ENCODE peak calls at places on chromosomes 5 and 9, in five cellular contexts. F, U, I, R and E are unnamed samples.

GRCh38 chr5:75640395-75640794 is 29.1 kb downstream of the ANKDD1B start:
- DNase-seq in F (no peak), R (no peak), I (no peak), U (peak; percentile 90), E (no peak)

GRCh38 chr5:74279244-74279643 is 361.3 kb downstream of the ENC1 start:
- DNase-seq in F (no peak), R (no peak), I (no peak), U (peak; percentile 25), E (no peak)

GRCh38 chr5:157137691-157138090 is 5.0 kb downstream of the MED7 start:
- DNase-seq in F (no peak), I (no peak), U (peak; percentile 6), R (no peak), E (no peak)

GRCh38 chr9:79408200-79408599 is 163.6 kb upstream of the TLE4 start:
- DNase-seq in U (no peak), I (no peak), F (no peak), R (no peak), E (no peak)

GRCh38 chr5:157855404-157855994 is 3.4 kb downstream of the CLINT1 start:
- DNase-seq in F (peak; percentile 59), R (peak; percentile 32), I (peak; percentile 32), U (peak; percentile 81), E (no peak)

GRCh38 chr5:16809816-16810502 is 126.1 kb downstream of the MYO10 start:
- DNase-seq in R (peak; percentile 43), F (peak; percentile 37), I (peak; percentile 49), U (peak; percentile 76), E (no peak)

GRCh38 chr5:8842906-8843590 is 702.8 kb downstream of the SEMA5A start:
- DNase-seq in I (no peak), F (no peak), R (no peak), U (peak; percentile 58), E (no peak)

GRCh38 chr5:87850843-87851242 is 417.8 kb downstream of the TMEM161B start:
- DNase-seq in U (no peak), I (no peak), R (no peak), F (no peak), E (no peak)

GRCh38 chr5:179815491-179816249 is 5.0 kb upstream of the SQSTM1 start:
- DNase-seq in U (no peak), I (no peak), R (no peak), F (peak; percentile 23), E (no peak)

GRCh38 chr5:79436224-79436623 is 77.7 kb downstream of the HOMER1 start:
- DNase-seq in R (no peak), I (no peak), F (no peak), U (peak; percentile 72), E (no peak)

GRCh38 chr9:114061830-114062474 is 16.1 kb downstream of the AMBP start:
- DNase-seq in R (no peak), I (no peak), U (no peak), F (no peak), E (no peak)

GRCh38 chr5:56148453-56148971 is 84.6 kb downstream of the ANKRD55 start:
- DNase-seq in U (no peak), F (no peak), R (no peak), I (no peak), E (no peak)

GRCh38 chr5:135242021-135242480 is 157.0 kb downstream of the MACROH2A1 start:
- DNase-seq in R (no peak), U (peak; percentile 60), F (no peak), I (no peak), E (no peak)

GRCh38 chr5:137207023-137207760 is 291.9 kb downstream of the SPOCK1 start:
- DNase-seq in I (no peak), F (peak; percentile 29), U (no peak), R (no peak), E (no peak)

GRCh38 chr5:150142800-150143724 is 12.6 kb downstream of the PDGFRB start:
- DNase-seq in U (peak; percentile 95), I (no peak), F (peak; percentile 83), R (peak; percentile 84), E (peak; percentile 77)

GRCh38 chr9:105064248-105065118 is 136.5 kb upstream of the ABCA1 start:
- DNase-seq in R (peak; percentile 90), U (peak; percentile 96), F (peak; percentile 96), I (peak; percentile 91), E (peak; percentile 50)

GRCh38 chr9:131892162-131892707 is 152.4 kb upstream of the RAPGEF1 start:
- DNase-seq in R (no peak), I (no peak), U (no peak), F (no peak), E (no peak)

GRCh38 chr9:124551472-124552339 is 44.5 kb upstream of the NR5A1 start:
- DNase-seq in F (peak; percentile 32), U (peak; percentile 76), I (peak; percentile 34), R (peak; percentile 16), E (no peak)

GRCh38 chr5:40831346-40832210 is 3.4 kb downstream of the RPL37 start:
- DNase-seq in F (no peak), R (no peak), U (no peak), I (no peak), E (no peak)

GRCh38 chr5:530001-530400 is 5.8 kb upstream of the SLC9A3 start:
- DNase-seq in R (no peak), F (no peak), I (no peak), U (peak; percentile 27), E (no peak)

GRCh38 chr5:173793677-173794570 is 94.2 kb upstream of the CPEB4 start:
- DNase-seq in F (no peak), R (no peak), I (no peak), U (no peak), E (no peak)

GRCh38 chr5:38835887-38836286 is 9.9 kb upstream of the OSMR start:
- DNase-seq in I (no peak), F (no peak), U (peak; percentile 89), R (no peak), E (no peak)

DNA sequence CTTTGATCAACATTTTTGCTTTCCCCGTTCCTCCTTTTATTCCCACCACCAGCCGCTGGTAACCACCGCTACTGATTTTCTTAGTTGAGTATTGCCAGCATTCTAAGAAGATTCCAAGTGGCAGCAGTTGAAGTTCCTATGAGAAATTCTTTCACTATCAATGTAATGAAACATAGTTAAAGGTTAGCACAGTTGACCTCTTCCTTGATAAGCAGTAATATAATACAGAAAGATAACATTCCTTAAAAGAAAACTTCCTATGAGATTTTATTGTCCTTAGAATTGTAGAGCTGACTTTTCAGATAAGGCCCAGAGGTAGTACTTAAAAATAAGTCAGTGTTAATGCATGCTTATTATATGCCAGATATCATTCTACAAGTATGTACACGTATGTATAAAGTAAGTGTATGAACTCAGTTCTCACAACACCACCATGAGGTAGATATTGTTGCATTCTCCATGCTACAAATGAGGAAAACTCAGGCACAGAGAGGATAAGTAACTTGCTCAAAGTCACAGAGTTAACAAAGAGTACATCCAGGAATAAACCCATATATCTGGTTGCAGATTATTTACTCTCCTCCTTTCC is 15.3 kb downstream of the AP3S1 start:
- DNase-seq in F (no peak), R (no peak), U (no peak), I (no peak), E (no peak)
- H3K27ac ChIP-seq in F (no peak overlapping the region), R (no peak overlapping the region), U (peak overlapping the region; percentile 1), I (no peak overlapping the region), E (peak overlapping the region; percentile 15)

GRCh38 chr5:31161772-31162171 is 31.7 kb upstream of the CDH6 start:
- DNase-seq in F (no peak), U (no peak), R (no peak), I (no peak), E (no peak)
- TF ChIP-seq CTCF in F (no peak), U (no peak), R (no peak), I (no peak), E (no peak)

GRCh38 chr9:115733318-115733717 is 420.3 kb upstream of the PAPPA start:
- DNase-seq in I (no peak), U (no peak), R (no peak), F (no peak), E (no peak)
- H3K27ac ChIP-seq in I (no peak overlapping the region), U (no peak overlapping the region), R (no peak overlapping the region), F (no peak overlapping the region), E (no peak overlapping the region)

DNA sequence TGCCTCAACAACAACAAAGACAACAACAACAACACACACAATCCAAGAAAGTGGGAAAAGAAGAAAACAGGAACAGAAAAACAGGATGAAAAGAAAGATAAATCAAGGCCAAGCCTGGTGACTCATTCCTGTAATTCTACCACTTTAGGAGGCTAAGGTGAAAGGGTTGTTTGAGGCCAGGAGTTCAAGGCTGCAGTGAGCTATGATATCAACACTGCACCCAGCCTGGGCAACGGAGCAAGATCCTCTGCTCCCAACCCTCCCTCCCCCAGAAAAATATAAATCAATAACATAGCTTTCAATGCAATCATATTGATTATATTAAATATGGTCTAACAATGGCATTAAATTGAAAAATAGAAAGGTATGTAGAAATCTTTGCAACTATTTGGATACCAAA is 32.1 kb downstream of the CENPK start:
- DNase-seq in R (no peak), F (no peak), I (no peak), U (no peak), E (no peak)
- TF ChIP-seq CTCF in R (no peak), F (no peak), I (no peak), U (no peak), E (no peak)

GRCh38 chr5:149135536-149136201 is 5.6 kb upstream of the ABLIM3 start:
- DNase-seq in U (peak; percentile 47), F (no peak), I (no peak), R (no peak), E (no peak)
- H3K27ac ChIP-seq in U (no peak overlapping the region), F (no peak overlapping the region), I (no peak overlapping the region), R (peak overlapping the region; percentile 80), E (no peak overlapping the region)

GRCh38 chr9:12424243-12424642 is 268.9 kb upstream of the TYRP1 start:
- DNase-seq in R (no peak), I (no peak), F (no peak), U (peak; percentile 7), E (no peak)

DNA sequence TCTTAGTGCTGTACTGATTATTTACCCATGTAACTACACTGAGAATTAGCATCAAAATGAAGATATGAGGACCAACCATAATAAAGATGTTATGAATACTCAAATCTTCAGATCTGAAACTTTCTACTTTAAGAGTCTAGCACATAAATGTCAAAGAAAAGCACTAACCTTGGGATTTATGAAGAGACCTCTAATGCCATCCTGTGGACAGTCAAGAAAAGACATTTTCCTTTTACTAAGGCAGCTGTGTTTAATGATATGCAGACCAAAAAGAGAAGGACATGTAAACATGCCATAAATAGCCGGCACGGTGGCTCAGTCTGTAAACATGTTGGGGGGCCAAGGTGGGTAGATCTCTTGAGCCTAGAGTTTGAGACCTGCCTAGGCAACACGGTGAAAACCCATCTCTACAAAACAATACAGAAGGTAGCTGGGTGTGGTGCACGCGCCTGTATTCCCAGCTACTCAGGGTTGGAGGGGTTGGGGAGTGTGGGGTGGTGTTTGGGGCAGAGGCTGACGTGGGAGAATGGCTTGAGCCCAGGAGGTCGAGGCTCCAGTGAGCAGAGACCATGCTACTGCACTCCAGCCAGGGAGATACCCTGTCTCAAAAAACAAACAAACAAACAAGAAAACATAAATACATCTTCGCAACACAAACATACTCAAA is 266.9 kb upstream of the TYRP1 start:
- DNase-seq in I (no peak), U (peak; percentile 35), F (no peak), R (no peak), E (no peak)
- TF ChIP-seq CTCF in I (no peak), U (peak; percentile 29), F (no peak), R (no peak), E (no peak)

GRCh38 chr5:176868126-176868525 is 31.0 kb downstream of the HK3 start:
- DNase-seq in I (no peak), R (no peak), F (no peak), U (no peak), E (no peak)
- H3K27ac ChIP-seq in I (no peak overlapping the region), R (no peak overlapping the region), F (no peak overlapping the region), U (no peak overlapping the region), E (no peak overlapping the region)